ENCODE peak calls at places on chromosomes 3 and 15, in ten cellular contexts. F is K562, X is transverse colon, J is BE2C, L is PC-3, P is GM23338, O is left ventricle myocardium inferior, M is cardiac muscle cell, B is heart left ventricle, U is PC-9. Q is an unnamed sample. For H3K27me3 and H3K4me1, the result is how much of the 10 kb centered on the place peaks cover.

GRCh38 chr3:156633335-156633734 is 41.1 kb upstream of the TIPARP start:
- DNase-seq in F (no peak), X (no peak), J (no peak), L (no peak), P (no peak), O (peak), M (no peak), B (peak), U (no peak), Q (no peak)

GRCh38 chr15:62445244-62445643 is 280.2 kb upstream of the C2CD4B start:
- DNase-seq in F (no peak), X (no peak), J (no peak), L (peak), P (no peak), O (no peak), M (no peak), B (no peak), U (no peak), Q (no peak)

GRCh38 chr3:66527253-66527652 is 26.4 kb upstream of the LRIG1 start:
- DNase-seq in F (no peak), X (no peak), J (no peak), L (no peak), P (no peak), O (no peak), M (peak), B (no peak), U (no peak), Q (no peak)

GRCh38 chr15:36161781-36162212 is 417.6 kb upstream of the CDIN1 start:
- DNase-seq in F (no peak), X (no peak), J (no peak), L (peak), P (peak), O (peak), M (no peak), B (peak), U (peak), Q (no peak)

GRCh38 chr3:176848431-176849214 is 348.7 kb downstream of the TBL1XR1 start:
- DNase-seq in F (no peak), X (no peak), J (no peak), L (peak), P (no peak), O (no peak), M (no peak), B (no peak), U (peak), Q (no peak)

GRCh38 chr3:115790759-115791158 is 167.4 kb downstream of the GAP43 start:
- DNase-seq in F (peak), X (no peak), J (peak), L (peak), P (no peak), O (no peak), M (no peak), B (peak), U (peak), Q (no peak)

GRCh38 chr3:112639451-112640332 is 1.3 kb downstream of the CCDC80 start:
- DNase-seq in F (no peak), X (no peak), J (no peak), L (no peak), P (no peak), O (no peak), M (no peak), B (no peak), U (no peak), Q (no peak)

GRCh38 chr3:178498866-178499265 is 37.4 kb upstream of the KCNMB2 start:
- DNase-seq in F (no peak), X (no peak), J (no peak), L (no peak), P (no peak), O (no peak), M (no peak), B (no peak), U (no peak), Q (no peak)

GRCh38 chr3:143963946-143964345 is 7.7 kb upstream of the DIPK2A start:
- DNase-seq in F (no peak), X (no peak), J (no peak), L (no peak), P (no peak), O (no peak), M (no peak), B (no peak), U (no peak), Q (no peak)

GRCh38 chr3:184584001-184584891 is 22.7 kb downstream of the EPHB3 start:
- DNase-seq in F (peak), X (no peak), J (peak), L (no peak), P (peak), O (peak), M (peak), B (peak), U (no peak), Q (no peak)
- TF ChIP-seq CTCF in F (peak), X (peak), J (peak), L (peak), P (peak), O (peak), M (peak), B (peak), U (no peak), Q (no peak)

GRCh38 chr15:88792342-88793282 is 10.6 kb upstream of the ACAN start:
- DNase-seq in F (no peak), X (no peak), J (no peak), L (no peak), P (peak), O (no peak), M (no peak), B (no peak), U (no peak), Q (no peak)

GRCh38 chr15:88788036-88788435 is 15.2 kb upstream of the ACAN start:
- DNase-seq in F (no peak), X (no peak), J (no peak), L (no peak), P (no peak), O (no peak), M (no peak), B (no peak), U (no peak), Q (no peak)

GRCh38 chr15:88788816-88789215 is 14.4 kb upstream of the ACAN start:
- DNase-seq in F (no peak), X (no peak), J (no peak), L (no peak), P (no peak), O (no peak), M (no peak), B (no peak), U (no peak), Q (no peak)

GRCh38 chr15:88791637-88792036 is 11.6 kb upstream of the ACAN start:
- DNase-seq in F (no peak), X (no peak), J (no peak), L (peak), P (no peak), O (no peak), M (no peak), B (no peak), U (no peak), Q (no peak)

GRCh38 chr15:88790486-88790885 is 12.8 kb upstream of the ACAN start:
- DNase-seq in F (no peak), X (no peak), J (no peak), L (no peak), P (no peak), O (no peak), M (no peak), B (no peak), U (no peak), Q (no peak)
- H3K27me3 ChIP-seq in F (under half), X (under half), J (under half), L (under half), P (under half), O (half or more), M (under half), B (under half), U (half or more), Q (under half)

GRCh38 chr15:84907731-84908130 is 23.3 kb downstream of the SLC28A1 start:
- DNase-seq in F (no peak), X (no peak), J (no peak), L (no peak), P (no peak), O (no peak), M (no peak), B (no peak), U (no peak), Q (no peak)
- H3K4me1 ChIP-seq in F (under half), X (under half), J (under half), L (under half), P (under half), O (half or more), M (under half), B (half or more), U (under half), Q (under half)

GRCh38 chr3:9250236-9250635 is 790 bp upstream of the SRGAP3 start:
- DNase-seq in F (no peak), X (no peak), J (no peak), L (no peak), P (peak), O (no peak), M (no peak), B (no peak), U (no peak), Q (no peak)
- TF ChIP-seq CTCF in F (no peak), X (no peak), J (peak), L (peak), P (peak), O (no peak), M (no peak), B (peak), U (no peak), Q (no peak)

DNA sequence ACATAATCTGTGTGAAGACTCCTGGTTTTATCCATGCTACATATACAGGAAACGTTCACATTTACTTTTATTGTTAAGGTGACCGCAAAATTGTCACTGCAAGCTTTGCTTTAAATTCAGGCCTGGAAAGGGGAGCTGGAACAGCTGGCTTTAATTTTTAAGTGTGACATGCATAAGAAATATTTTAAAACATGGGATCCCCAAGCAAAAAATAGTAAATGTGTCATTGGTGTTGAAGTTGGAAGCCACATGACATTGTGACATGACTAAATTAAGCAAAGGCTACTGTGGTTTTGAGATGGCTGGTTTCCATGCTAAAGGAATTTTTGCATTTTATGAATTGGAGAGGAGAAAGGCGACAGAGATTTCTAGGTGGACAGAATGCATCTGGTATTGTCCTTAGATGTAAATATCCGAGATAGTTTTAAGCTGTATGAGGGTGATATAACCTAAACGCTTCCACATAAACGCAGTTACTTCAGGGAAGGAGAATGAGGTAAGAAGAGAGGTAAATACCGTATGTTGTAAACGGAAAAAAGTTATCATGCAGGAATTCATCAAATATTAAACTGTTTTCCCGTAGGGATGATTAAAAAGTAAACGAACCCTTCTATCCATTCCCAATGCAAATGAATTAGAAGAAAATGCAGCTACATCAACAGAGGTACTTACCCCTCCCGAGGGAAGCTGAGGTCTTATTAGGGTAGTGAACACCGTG is 927 bp upstream of the FYTTD1 start:
- DNase-seq in F (no peak), X (no peak), J (no peak), L (no peak), P (no peak), O (no peak), M (no peak), B (no peak), U (no peak), Q (no peak)
- H3K27me3 ChIP-seq in F (under half), X (under half), J (under half), L (under half), P (half or more), O (under half), M (under half), B (under half), U (under half), Q (under half)

GRCh38 chr3:8760091-8760490 is 9.3 kb downstream of the OXTR start:
- DNase-seq in F (no peak), X (no peak), J (no peak), L (no peak), P (no peak), O (no peak), M (no peak), B (no peak), U (no peak), Q (no peak)
- H3K4me1 ChIP-seq in F (under half), X (under half), J (under half), L (under half), P (under half), O (under half), M (under half), B (under half), U (under half), Q (under half)

GRCh38 chr15:22229971-22230815 is 149.9 kb downstream of the OR4M2 start:
- DNase-seq in F (no peak), X (no peak), J (no peak), L (no peak), P (no peak), O (no peak), M (no peak), B (no peak), U (no peak), Q (no peak)

GRCh38 chr15:22226034-22226790 is 145.9 kb downstream of the OR4M2 start:
- DNase-seq in F (no peak), X (no peak), J (no peak), L (no peak), P (no peak), O (no peak), M (no peak), B (no peak), U (no peak), Q (no peak)

GRCh38 chr15:22227961-22228762 is 147.8 kb downstream of the OR4M2 start:
- DNase-seq in F (no peak), X (no peak), J (no peak), L (no peak), P (no peak), O (no peak), M (no peak), B (no peak), U (no peak), Q (no peak)

GRCh38 chr15:22227411-22227810 is 147.1 kb downstream of the OR4M2 start:
- DNase-seq in F (no peak), X (no peak), J (no peak), L (no peak), P (no peak), O (no peak), M (no peak), B (no peak), U (no peak), Q (no peak)

DNA sequence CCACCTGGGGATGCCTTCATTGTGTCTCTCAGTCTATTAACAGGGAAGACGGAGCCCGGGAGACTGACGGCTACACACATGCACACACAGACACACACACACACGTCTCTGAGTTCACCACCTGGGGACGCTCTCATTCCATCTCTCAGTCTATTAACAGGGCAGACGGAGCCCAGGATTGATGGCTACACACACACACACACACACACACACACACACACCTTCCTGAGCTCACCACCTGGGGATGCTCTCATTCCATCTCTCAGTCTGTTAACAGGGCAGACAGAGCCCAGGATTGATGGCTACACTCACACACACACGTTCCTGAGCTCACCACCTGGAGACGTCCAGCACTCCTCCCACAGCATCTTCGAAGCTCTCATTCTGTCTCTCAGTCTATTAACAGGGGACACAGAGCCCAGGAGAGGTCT is 143.9 kb downstream of the OR4M2 start:
- DNase-seq in F (peak), X (no peak), J (no peak), L (no peak), P (no peak), O (no peak), M (no peak), B (no peak), U (no peak), Q (no peak)
- TF ChIP-seq CTCF in F (peak), X (no peak), J (no peak), L (no peak), P (no peak), O (no peak), M (no peak), B (no peak), U (no peak), Q (no peak)

GRCh38 chr3:169669816-169670215 is 6.3 kb upstream of the MECOM start:
- DNase-seq in F (no peak), X (no peak), J (no peak), L (no peak), P (no peak), O (no peak), M (no peak), B (no peak), U (no peak), Q (no peak)
- H3K27me3 ChIP-seq in F (under half), X (half or more), J (half or more), L (under half), P (half or more), O (half or more), M (half or more), B (half or more), U (under half), Q (under half)

DNA sequence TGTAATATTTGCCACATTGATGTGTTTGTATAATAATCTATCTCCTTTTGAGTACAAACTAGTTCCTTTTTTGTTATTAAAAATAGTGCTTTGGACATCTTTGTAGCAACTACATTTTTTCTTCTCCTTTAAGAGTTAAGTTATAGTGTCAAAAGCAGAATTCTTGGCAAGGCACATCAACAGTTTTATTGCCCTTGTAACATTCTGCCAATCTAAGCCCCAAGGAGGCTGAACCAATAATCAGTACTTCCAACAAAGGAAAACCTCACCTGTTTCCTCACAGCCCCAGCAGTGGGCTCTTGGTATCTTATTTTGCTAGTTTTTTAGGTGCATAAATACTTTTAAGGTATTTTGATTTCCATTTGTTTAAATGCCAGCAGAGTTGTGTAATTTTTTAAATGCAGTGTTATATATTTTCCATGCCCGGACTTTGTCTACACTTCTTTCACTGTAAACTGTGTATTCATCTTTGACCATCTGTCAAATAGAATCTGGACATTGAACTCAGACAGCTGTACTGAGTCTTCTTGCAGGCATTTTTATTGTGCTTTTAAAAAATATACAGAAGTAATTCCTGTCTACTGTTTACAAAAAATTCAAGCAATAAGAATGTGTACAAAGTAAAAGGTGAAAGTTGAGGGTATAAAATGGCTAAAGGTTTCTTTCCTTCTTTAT is 100.9 kb downstream of the MYLK start:
- DNase-seq in F (no peak), X (no peak), J (no peak), L (peak), P (no peak), O (no peak), M (no peak), B (no peak), U (no peak), Q (no peak)
- H3K4me1 ChIP-seq in F (under half), X (half or more), J (under half), L (under half), P (under half), O (under half), M (under half), B (under half), U (under half), Q (under half)

DNA sequence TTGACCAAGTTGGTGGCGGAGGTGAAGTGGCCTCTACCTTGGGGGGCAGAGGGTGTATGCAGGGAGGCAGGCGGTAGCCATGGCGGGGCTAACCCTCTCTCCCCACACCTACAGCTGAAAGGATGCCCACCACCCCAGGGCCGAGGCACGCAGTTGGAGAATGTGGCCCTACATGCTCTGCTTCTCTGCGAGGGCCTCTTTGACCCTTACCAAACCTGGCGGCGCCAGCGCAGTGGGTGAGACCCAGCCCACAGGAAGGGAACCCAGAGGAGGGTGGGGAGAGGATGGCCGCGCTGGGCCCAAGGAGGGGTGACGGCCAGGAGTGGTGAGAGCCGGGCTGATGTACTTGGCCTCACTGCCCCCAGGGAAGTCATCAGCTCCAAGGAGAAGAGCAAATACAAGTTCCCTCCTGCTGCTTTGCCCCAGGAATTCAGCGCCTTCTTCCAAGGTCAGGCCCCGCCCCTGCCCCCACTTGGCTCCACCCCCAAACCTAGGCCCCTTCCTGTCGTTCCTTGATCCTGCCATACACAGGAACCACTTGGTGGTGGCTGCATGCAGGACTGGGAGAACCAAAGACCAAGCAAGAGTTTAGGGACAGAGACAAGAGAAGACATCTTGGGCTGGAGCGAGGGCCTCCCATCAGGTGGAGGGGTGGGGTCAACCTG is 9.8 kb downstream of the NBEAL2 start:
- DNase-seq in F (peak), X (no peak), J (no peak), L (no peak), P (peak), O (no peak), M (no peak), B (no peak), U (no peak), Q (no peak)
- TF ChIP-seq CTCF in F (no peak), X (no peak), J (no peak), L (no peak), P (no peak), O (no peak), M (no peak), B (no peak), U (no peak), Q (no peak)